ENCODE peak calls at places on chromosomes 16 and 17, in seven cellular contexts. C, G, I, B, Z, P and L are unnamed samples.

GRCh38 chr16:6099102-6099501 is 1001.5 kb upstream of the EEF2KMT start:
- DNase-seq in C (no peak), G (no peak), I (no peak), B (no peak), Z (no peak), P (no peak), L (no peak)

GRCh38 chr17:45228121-45228941 is 6.6 kb downstream of the FMNL1 start:
- DNase-seq in C (no peak), G (no peak), I (no peak), B (no peak), Z (no peak), P (no peak), L (no peak)

GRCh38 chr16:68281368-68282063 is 17.2 kb downstream of the SLC7A6 start:
- DNase-seq in C (no peak), G (no peak), I (no peak), B (no peak), Z (no peak), P (no peak), L (no peak)

GRCh38 chr16:12406840-12407690 is 396.6 kb downstream of the CPPED1 start:
- DNase-seq in C (peak; percentile 33), G (no peak), I (no peak), B (no peak), Z (no peak), P (no peak), L (no peak)

GRCh38 chr16:9049241-9049640 is 42.2 kb upstream of the HAPSTR1 start:
- DNase-seq in C (peak; percentile 58), G (no peak), I (no peak), B (no peak), Z (no peak), P (no peak), L (no peak)

GRCh38 chr17:15414502-15415348 is 52.7 kb downstream of the CDRT4 start:
- DNase-seq in C (no peak), G (no peak), I (peak; percentile 82), B (no peak), Z (no peak), P (no peak), L (peak; percentile 30)

GRCh38 chr17:28744104-28744801 is 442 bp downstream of the TRAF4 start:
- DNase-seq in C (peak; percentile 53), G (no peak), I (peak; percentile 52), B (peak; percentile 66), Z (peak; percentile 59), P (peak; percentile 69), L (no peak)

GRCh38 chr17:72030067-72030899 is 90.5 kb upstream of the SOX9 start:
- DNase-seq in C (peak; percentile 31), G (peak; percentile 53), I (peak; percentile 16), B (no peak), Z (peak; percentile 65), P (peak; percentile 11), L (peak; percentile 36)

GRCh38 chr16:10561001-10561400 is 19.4 kb downstream of the EMP2 start:
- DNase-seq in C (no peak), G (no peak), I (no peak), B (no peak), Z (no peak), P (no peak), L (no peak)

GRCh38 chr17:67974186-67974585 is 22.1 kb downstream of the C17orf58 start:
- DNase-seq in C (no peak), G (no peak), I (no peak), B (no peak), Z (no peak), P (no peak), L (no peak)

GRCh38 chr17:73025041-73025440 is 67.4 kb downstream of the SLC39A11 start:
- DNase-seq in C (no peak), G (no peak), I (no peak), B (no peak), Z (no peak), P (no peak), L (no peak)

GRCh38 chr17:34639706-34640425 is 60.5 kb downstream of the TMEM132E start:
- DNase-seq in C (no peak), G (peak; percentile 68), I (no peak), B (no peak), Z (no peak), P (no peak), L (peak; percentile 39)

GRCh38 chr17:31475378-31476162 is 84.1 kb downstream of the RAB11FIP4 start:
- DNase-seq in C (no peak), G (no peak), I (no peak), B (no peak), Z (no peak), P (no peak), L (no peak)

GRCh38 chr16:84730406-84731106 is 30.8 kb downstream of the USP10 start:
- DNase-seq in C (peak; percentile 95), G (no peak), I (peak; percentile 45), B (no peak), Z (no peak), P (peak; percentile 43), L (no peak)

GRCh38 chr16:1078579-1079021 is 6.1 kb downstream of the SSTR5 start:
- DNase-seq in C (peak; percentile 62), G (no peak), I (no peak), B (no peak), Z (no peak), P (no peak), L (no peak)

GRCh38 chr17:65268832-65269231 is 131.7 kb downstream of the RGS9 start:
- DNase-seq in C (peak; percentile 34), G (no peak), I (no peak), B (no peak), Z (no peak), P (no peak), L (no peak)

GRCh38 chr17:64077409-64077808 is 52.5 kb downstream of the ERN1 start:
- DNase-seq in C (no peak), G (no peak), I (peak; percentile 23), B (no peak), Z (no peak), P (no peak), L (no peak)

GRCh38 chr17:59149051-59149450 is 5.9 kb downstream of the SKA2 start:
- DNase-seq in C (peak; percentile 24), G (no peak), I (no peak), B (no peak), Z (no peak), P (no peak), L (no peak)

GRCh38 chr17:4815043-4815675 is 8.2 kb downstream of the PLD2 start:
- DNase-seq in C (no peak), G (no peak), I (no peak), B (no peak), Z (no peak), P (no peak), L (no peak)

GRCh38 chr17:63249256-63250006 is 196.7 kb downstream of the CYB561 start:
- DNase-seq in C (peak; percentile 86), G (no peak), I (no peak), B (no peak), Z (no peak), P (no peak), L (no peak)

GRCh38 chr17:32876414-32877163 is at the start of gene MYO1D:
- DNase-seq in C (no peak), G (peak; percentile 64), I (peak; percentile 25), B (peak; percentile 55), Z (peak; percentile 75), P (peak; percentile 67), L (peak; percentile 52)

GRCh38 chr16:3819741-3820724 is 60.5 kb downstream of the CREBBP start:
- DNase-seq in C (peak; percentile 98), G (no peak), I (no peak), B (no peak), Z (peak; percentile 67), P (no peak), L (no peak)

GRCh38 chr16:50505714-50506542 is 42.3 kb upstream of the NKD1 start:
- DNase-seq in C (no peak), G (no peak), I (no peak), B (no peak), Z (no peak), P (no peak), L (no peak)

GRCh38 chr17:2195729-2196128 is 107.9 kb downstream of the SMG6 start:
- DNase-seq in C (no peak), G (no peak), I (no peak), B (no peak), Z (no peak), P (peak; percentile 77), L (no peak)

GRCh38 chr17:48587276-48588073 is 2.6 kb downstream of the HOXB3 start:
- DNase-seq in C (no peak), G (no peak), I (no peak), B (no peak), Z (no peak), P (no peak), L (no peak)

GRCh38 chr16:28280881-28281836 is 11.2 kb upstream of the SBK1 start:
- DNase-seq in C (no peak), G (no peak), I (no peak), B (no peak), Z (no peak), P (no peak), L (no peak)

GRCh38 chr17:357634-358033 is 5.0 kb upstream of the RPH3AL start:
- DNase-seq in C (no peak), G (no peak), I (no peak), B (no peak), Z (no peak), P (no peak), L (no peak)

GRCh38 chr16:28108590-28109247 is 45.2 kb upstream of the GSG1L start:
- DNase-seq in C (no peak), G (no peak), I (no peak), B (no peak), Z (no peak), P (no peak), L (no peak)

GRCh38 chr16:19718624-19718965 is 524 bp downstream of the IQCK start:
- DNase-seq in C (peak; percentile 17), G (no peak), I (no peak), B (no peak), Z (no peak), P (no peak), L (no peak)

GRCh38 chr17:37239690-37240344 is 136.0 kb upstream of the C17orf78 start:
- DNase-seq in C (peak; percentile 62), G (no peak), I (no peak), B (no peak), Z (peak; percentile 46), P (no peak), L (no peak)

GRCh38 chr17:19301274-19301946 is 61.1 kb downstream of the B9D1 start:
- DNase-seq in C (no peak), G (peak; percentile 41), I (no peak), B (no peak), Z (no peak), P (no peak), L (no peak)

GRCh38 chr16:50152386-50152806 is 710 bp upstream of the TENT4B start:
- DNase-seq in C (peak; percentile 33), G (no peak), I (peak; percentile 37), B (peak; percentile 55), Z (no peak), P (peak; percentile 75), L (no peak)

GRCh38 chr17:82231562-82232321 is 2.9 kb downstream of the SLC16A3 start:
- DNase-seq in C (peak; percentile 89), G (no peak), I (peak; percentile 86), B (no peak), Z (no peak), P (no peak), L (peak; percentile 29)

GRCh38 chr17:78485416-78486168 is 91.6 kb downstream of the DNAH17 start:
- DNase-seq in C (no peak), G (no peak), I (no peak), B (no peak), Z (no peak), P (no peak), L (no peak)

GRCh38 chr16:53518550-53519416 is 15.8 kb upstream of the AKTIP start:
- DNase-seq in C (peak; percentile 95), G (no peak), I (no peak), B (peak; percentile 58), Z (no peak), P (peak; percentile 68), L (no peak)

GRCh38 chr17:39695089-39695474 is 4.8 kb upstream of the ERBB2 start:
- DNase-seq in C (no peak), G (no peak), I (no peak), B (no peak), Z (no peak), P (no peak), L (no peak)

GRCh38 chr17:65191805-65192740 is 54.9 kb downstream of the RGS9 start:
- DNase-seq in C (peak; percentile 71), G (no peak), I (no peak), B (no peak), Z (no peak), P (peak; percentile 51), L (no peak)

GRCh38 chr16:87780385-87780989 is 14.7 kb upstream of the KLHDC4 start:
- DNase-seq in C (peak; percentile 74), G (no peak), I (peak; percentile 30), B (peak; percentile 31), Z (peak; percentile 71), P (peak; percentile 59), L (peak; percentile 26)